ENCODE peak calls at places on chromosome 20, in eight cellular contexts. W, D, I, S, B, R, Y and G are unnamed samples.

GRCh38 chr20:37492096-37492625 is 28.9 kb upstream of the NNAT start:
- DNase-seq in W (no peak), B (no peak), Y (no peak), S (no peak), R (no peak), I (no peak), D (no peak), G (no peak)

GRCh38 chr20:11219192-11219591 is 545.4 kb upstream of the JAG1 start:
- DNase-seq in S (no peak), Y (no peak), B (no peak), D (no peak), W (no peak), I (no peak), R (no peak), G (no peak)

GRCh38 chr20:5780233-5781217 is 30.3 kb downstream of the SHLD1 start:
- DNase-seq in R (no peak), D (no peak), Y (no peak), W (no peak), I (no peak), B (no peak), S (no peak), G (no peak)

GRCh38 chr20:29326376-29327070 is 1930.9 kb upstream of the DEFB115 start:
- DNase-seq in Y (no peak), D (no peak), B (no peak), W (no peak), R (no peak), I (no peak), S (no peak), G (no peak)

GRCh38 chr20:62523473-62524203 is 47.8 kb upstream of the GATA5 start:
- DNase-seq in W (no peak), R (no peak), D (no peak), Y (no peak), B (no peak), I (no peak), S (no peak), G (no peak)

GRCh38 chr20:49724637-49725606 is 11.2 kb upstream of the B4GALT5 start:
- DNase-seq in Y (no peak), D (peak; percentile 57), W (peak; percentile 49), S (no peak), R (no peak), I (no peak), B (peak; percentile 16), G (peak; percentile 69)

GRCh38 chr20:48541581-48542071 is 286.2 kb downstream of the PREX1 start:
- DNase-seq in S (no peak), B (no peak), R (no peak), Y (no peak), W (no peak), I (no peak), D (no peak), G (no peak)

GRCh38 chr20:58268936-58269619 is 40.4 kb upstream of the RAB22A start:
- DNase-seq in S (no peak), I (no peak), Y (no peak), R (no peak), W (no peak), B (no peak), D (no peak), G (no peak)

GRCh38 chr20:34410331-34410730 is 47.3 kb downstream of the ITCH start:
- DNase-seq in I (no peak), B (no peak), S (no peak), Y (no peak), R (no peak), D (no peak), W (no peak), G (no peak)

GRCh38 chr20:62618622-62619529 is 23.4 kb upstream of the SLCO4A1 start:
- DNase-seq in B (no peak), Y (no peak), W (no peak), R (no peak), D (no peak), S (no peak), I (peak; percentile 55), G (peak; percentile 91)

GRCh38 chr20:38698541-38698940 is 25.7 kb upstream of the SLC32A1 start:
- DNase-seq in D (no peak), Y (no peak), W (no peak), S (no peak), R (no peak), B (no peak), I (no peak), G (no peak)

GRCh38 chr20:38460040-38460623 is 12.5 kb upstream of the RALGAPB start:
- DNase-seq in B (no peak), I (no peak), W (no peak), D (peak; percentile 60), S (no peak), R (no peak), Y (no peak), G (no peak)

GRCh38 chr20:40930561-40930960 is 98.1 kb upstream of the TOP1 start:
- DNase-seq in Y (no peak), W (no peak), R (no peak), S (no peak), B (no peak), D (no peak), I (no peak), G (no peak)

GRCh38 chr20:52313335-52313963 is 121.9 kb upstream of the ZFP64 start:
- DNase-seq in B (peak; percentile 24), S (no peak), D (peak; percentile 32), I (no peak), Y (peak; percentile 9), W (peak; percentile 17), R (no peak), G (no peak)

GRCh38 chr20:19371112-19371511 is 158.7 kb downstream of the SLC24A3 start:
- DNase-seq in I (no peak), R (no peak), Y (no peak), B (no peak), D (no peak), W (no peak), S (no peak), G (no peak)

GRCh38 chr20:63689046-63690000 is 7.1 kb upstream of the TNFRSF6B start:
- DNase-seq in W (no peak), R (no peak), I (no peak), D (peak; percentile 50), B (no peak), S (no peak), Y (no peak), G (no peak)

GRCh38 chr20:6740096-6740495 is 27.4 kb upstream of the BMP2 start:
- DNase-seq in S (no peak), R (no peak), D (no peak), B (no peak), W (no peak), I (no peak), Y (no peak), G (no peak)

GRCh38 chr20:56422131-56422823 is 10.2 kb downstream of the CASS4 start:
- DNase-seq in R (no peak), I (no peak), D (peak; percentile 15), S (no peak), W (no peak), Y (no peak), B (no peak), G (no peak)

GRCh38 chr20:4242376-4242775 is 227.0 kb upstream of the RNF24 start:
- DNase-seq in Y (no peak), D (no peak), B (no peak), S (no peak), R (no peak), I (no peak), W (no peak), G (no peak)

GRCh38 chr20:4245542-4245941 is 230.2 kb upstream of the RNF24 start:
- DNase-seq in W (no peak), I (no peak), B (no peak), R (no peak), Y (no peak), D (no peak), S (no peak), G (no peak)

GRCh38 chr20:4244700-4245485 is 229.5 kb upstream of the RNF24 start:
- DNase-seq in S (no peak), B (no peak), Y (no peak), W (no peak), R (no peak), I (no peak), D (peak; percentile 45), G (no peak)

GRCh38 chr20:4246428-4246827 is 231.1 kb upstream of the RNF24 start:
- DNase-seq in W (no peak), S (no peak), I (no peak), B (no peak), Y (no peak), D (no peak), R (no peak), G (no peak)

GRCh38 chr20:4243071-4243470 is 227.7 kb upstream of the RNF24 start:
- DNase-seq in Y (no peak), R (no peak), W (no peak), B (peak; percentile 74), D (no peak), I (no peak), S (no peak), G (no peak)
- TF ChIP-seq CTCF in Y (no peak), R (no peak), W (no peak), B (no peak), D (no peak), I (no peak), S (no peak), G (no peak)

GRCh38 chr20:16902657-16903056 is 154.5 kb downstream of the OTOR start:
- DNase-seq in I (no peak), R (no peak), B (no peak), D (no peak), Y (no peak), W (no peak), S (no peak), G (no peak)

DNA sequence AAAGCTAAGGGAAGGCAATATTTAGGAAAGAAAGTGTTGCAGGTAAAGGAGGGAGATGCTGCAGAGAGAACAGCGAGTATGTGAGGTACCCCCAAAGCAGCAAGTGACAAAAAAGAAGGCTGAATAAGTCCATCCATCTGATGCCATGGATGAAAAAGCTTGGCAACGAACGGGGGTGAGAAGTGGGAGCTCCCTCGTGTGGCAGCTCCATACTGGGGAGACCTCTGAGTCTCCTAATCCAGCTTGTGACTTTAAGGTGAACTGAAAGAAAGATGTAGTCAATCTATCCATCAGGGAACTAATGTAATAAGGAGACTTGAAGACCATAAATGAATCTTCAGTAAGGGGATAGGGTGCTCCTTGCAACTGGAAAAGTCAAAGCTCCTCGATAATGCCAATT is 156.6 kb downstream of the OTOR start:
- DNase-seq in R (no peak), Y (no peak), S (no peak), D (no peak), B (no peak), W (no peak), I (no peak), G (no peak)
- TF ChIP-seq CTCF in R (no peak), Y (no peak), S (no peak), D (no peak), B (no peak), W (no peak), I (no peak), G (no peak)

DNA sequence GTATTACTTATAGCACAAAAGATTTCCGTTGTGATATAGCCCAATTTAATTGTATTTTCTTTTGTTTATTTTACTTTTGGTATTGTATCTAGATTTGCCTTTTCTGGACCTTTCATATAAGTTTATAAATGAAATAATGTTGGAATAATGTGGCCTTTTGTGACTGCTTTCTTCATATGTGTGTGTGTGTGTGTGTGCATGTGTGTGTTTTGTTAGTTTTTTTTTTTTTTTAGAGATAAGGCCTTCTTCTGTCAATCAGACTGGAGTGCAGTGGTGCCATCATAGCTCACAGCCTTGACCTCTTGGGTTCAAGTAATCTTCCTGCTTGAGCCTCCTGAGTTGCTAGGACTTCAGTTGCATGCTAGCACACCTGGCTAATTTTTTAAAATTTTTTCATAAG is 37.8 kb upstream of the ASXL1 start:
- DNase-seq in B (no peak), I (no peak), D (no peak), R (no peak), S (no peak), W (no peak), Y (no peak), G (no peak)
- TF ChIP-seq CTCF in B (no peak), I (no peak), D (no peak), R (no peak), S (no peak), W (no peak), Y (no peak), G (no peak)

GRCh38 chr20:3669710-3670367 is 6.6 kb upstream of the GFRA4 start:
- DNase-seq in I (no peak), D (no peak), W (no peak), B (no peak), R (no peak), Y (no peak), S (no peak), G (no peak)
- TF ChIP-seq CTCF in I (no peak), D (no peak), W (no peak), B (no peak), R (no peak), Y (no peak), S (no peak), G (no peak)